ENCODE peak calls at places on chromosome 13, in six cellular contexts. W, R, I, N, A and L are unnamed samples.

GRCh38 chr13:102128216-102128800 is 273.5 kb downstream of the FGF14 start:
- DNase-seq in W (no peak), R (no peak), I (no peak), N (peak; percentile 22), A (peak; percentile 74), L (no peak)

GRCh38 chr13:50421457-50422130 is 406.4 kb downstream of the KCNRG start:
- DNase-seq in W (no peak), R (no peak), I (no peak), N (no peak), A (no peak), L (no peak)

GRCh38 chr13:20826810-20827560 is 53.2 kb upstream of the EEF1AKMT1 start:
- DNase-seq in W (no peak), R (no peak), I (no peak), N (no peak), A (no peak), L (no peak)

GRCh38 chr13:32037471-32037870 is 5.9 kb downstream of the FRY start:
- DNase-seq in W (no peak), R (no peak), I (no peak), N (peak; percentile 42), A (no peak), L (no peak)

GRCh38 chr13:50529154-50529882 is 314.2 kb downstream of the DLEU7 start:
- DNase-seq in W (no peak), R (peak; percentile 53), I (peak; percentile 75), N (no peak), A (peak; percentile 83), L (no peak)

GRCh38 chr13:36998624-36999041 is 507 bp downstream of the ALG5 start:
- DNase-seq in W (no peak), R (peak; percentile 10), I (no peak), N (peak; percentile 64), A (no peak), L (no peak)

GRCh38 chr13:74761794-74762193 is 627.6 kb upstream of the KLF12 start:
- DNase-seq in W (no peak), R (no peak), I (no peak), N (no peak), A (no peak), L (no peak)

GRCh38 chr13:27830010-27830409 is 37.7 kb downstream of the GSX1 start:
- DNase-seq in W (peak; percentile 59), R (no peak), I (no peak), N (peak; percentile 66), A (no peak), L (no peak)

GRCh38 chr13:99265823-99266426 is 7.7 kb upstream of the GPR18 start:
- DNase-seq in W (no peak), R (no peak), I (no peak), N (peak; percentile 71), A (no peak), L (peak; percentile 53)

GRCh38 chr13:44843403-44843802 is 145.9 kb downstream of the NUFIP1 start:
- DNase-seq in W (no peak), R (no peak), I (no peak), N (peak; percentile 68), A (peak; percentile 62), L (no peak)

GRCh38 chr13:48633695-48634094 is 20.0 kb upstream of the CYSLTR2 start:
- DNase-seq in W (no peak), R (no peak), I (no peak), N (no peak), A (no peak), L (no peak)

GRCh38 chr13:73325351-73326214 is 266.8 kb downstream of the KLF5 start:
- DNase-seq in W (no peak), R (no peak), I (no peak), N (no peak), A (no peak), L (no peak)